ENCODE peak calls at places on chromosomes 13 and 19, in six cellular contexts. One of them, this sample, is unnamed.

GRCh38 chr13:50592412-50593145 is 250.9 kb downstream of the DLEU7 start:
- DNase-seq in AG10803: peak; percentile 80
- DNase-seq in stimulated activated CD4-positive, alpha-beta T cell treated with anti-CD3 and anti-CD28 coated beads, Interleukin-1b, Interleukin-23, amount 100 ng/mL, for 4 hours: no peak
- DNase-seq in anterior cingulate cortex: no peak
- DNase-seq in colonic mucosa: no peak
- DNase-seq in stimulated activated CD8-positive, alpha-beta memory T cell treated with anti-CD3 and anti-CD28 coated beads, Interleukin-7, amount 100 ng/mL, for 48 hours: no peak
- DNase-seq in this sample: no peak

GRCh38 chr13:90632184-90632583 is 715.3 kb upstream of the MIR17HG start:
- DNase-seq in stimulated activated CD8-positive, alpha-beta memory T cell treated with anti-CD3 and anti-CD28 coated beads, Interleukin-7, amount 100 ng/mL, for 48 hours: no peak
- DNase-seq in stimulated activated CD4-positive, alpha-beta T cell treated with anti-CD3 and anti-CD28 coated beads, Interleukin-1b, Interleukin-23, amount 100 ng/mL, for 4 hours: no peak
- DNase-seq in colonic mucosa: no peak
- DNase-seq in anterior cingulate cortex: no peak
- DNase-seq in AG10803: no peak
- DNase-seq in this sample: no peak

GRCh38 chr13:45928843-45929242 is 77.3 kb upstream of the SIAH3 start:
- DNase-seq in stimulated activated CD8-positive, alpha-beta memory T cell treated with anti-CD3 and anti-CD28 coated beads, Interleukin-7, amount 100 ng/mL, for 48 hours: no peak
- DNase-seq in anterior cingulate cortex: no peak
- DNase-seq in colonic mucosa: no peak
- DNase-seq in stimulated activated CD4-positive, alpha-beta T cell treated with anti-CD3 and anti-CD28 coated beads, Interleukin-1b, Interleukin-23, amount 100 ng/mL, for 4 hours: no peak
- DNase-seq in AG10803: no peak
- DNase-seq in this sample: no peak

GRCh38 chr13:33258437-33259193 is 26.9 kb downstream of the STARD13 start:
- DNase-seq in stimulated activated CD4-positive, alpha-beta T cell treated with anti-CD3 and anti-CD28 coated beads, Interleukin-1b, Interleukin-23, amount 100 ng/mL, for 4 hours: no peak
- DNase-seq in anterior cingulate cortex: no peak
- DNase-seq in stimulated activated CD8-positive, alpha-beta memory T cell treated with anti-CD3 and anti-CD28 coated beads, Interleukin-7, amount 100 ng/mL, for 48 hours: no peak
- DNase-seq in colonic mucosa: no peak
- DNase-seq in AG10803: peak; percentile 90
- DNase-seq in this sample: no peak

GRCh38 chr19:48720613-48721296 is 1.2 kb upstream of the MAMSTR start:
- DNase-seq in colonic mucosa: peak; percentile 99
- DNase-seq in AG10803: peak; percentile 99
- DNase-seq in anterior cingulate cortex: peak; percentile 99
- DNase-seq in stimulated activated CD8-positive, alpha-beta memory T cell treated with anti-CD3 and anti-CD28 coated beads, Interleukin-7, amount 100 ng/mL, for 48 hours: peak; percentile 78
- DNase-seq in stimulated activated CD4-positive, alpha-beta T cell treated with anti-CD3 and anti-CD28 coated beads, Interleukin-1b, Interleukin-23, amount 100 ng/mL, for 4 hours: peak; percentile 70
- DNase-seq in this sample: peak; percentile 99

GRCh38 chr13:75079226-75079625 is 402.7 kb downstream of the TBC1D4 start:
- DNase-seq in AG10803: no peak
- DNase-seq in anterior cingulate cortex: no peak
- DNase-seq in stimulated activated CD4-positive, alpha-beta T cell treated with anti-CD3 and anti-CD28 coated beads, Interleukin-1b, Interleukin-23, amount 100 ng/mL, for 4 hours: no peak
- DNase-seq in stimulated activated CD8-positive, alpha-beta memory T cell treated with anti-CD3 and anti-CD28 coated beads, Interleukin-7, amount 100 ng/mL, for 48 hours: no peak
- DNase-seq in colonic mucosa: no peak
- DNase-seq in this sample: no peak

GRCh38 chr19:15871570-15871969 is 26.3 kb downstream of the CYP4F2 start:
- DNase-seq in stimulated activated CD4-positive, alpha-beta T cell treated with anti-CD3 and anti-CD28 coated beads, Interleukin-1b, Interleukin-23, amount 100 ng/mL, for 4 hours: no peak
- DNase-seq in colonic mucosa: no peak
- DNase-seq in stimulated activated CD8-positive, alpha-beta memory T cell treated with anti-CD3 and anti-CD28 coated beads, Interleukin-7, amount 100 ng/mL, for 48 hours: no peak
- DNase-seq in anterior cingulate cortex: no peak
- DNase-seq in AG10803: no peak
- DNase-seq in this sample: no peak

GRCh38 chr13:20969182-20969581 is 66.6 kb upstream of the XPO4 start:
- DNase-seq in colonic mucosa: no peak
- DNase-seq in stimulated activated CD4-positive, alpha-beta T cell treated with anti-CD3 and anti-CD28 coated beads, Interleukin-1b, Interleukin-23, amount 100 ng/mL, for 4 hours: no peak
- DNase-seq in AG10803: peak; percentile 24
- DNase-seq in stimulated activated CD8-positive, alpha-beta memory T cell treated with anti-CD3 and anti-CD28 coated beads, Interleukin-7, amount 100 ng/mL, for 48 hours: no peak
- DNase-seq in anterior cingulate cortex: no peak
- DNase-seq in this sample: no peak

GRCh38 chr19:43798026-43798545 is 4.2 kb downstream of the LYPD5 start:
- DNase-seq in stimulated activated CD8-positive, alpha-beta memory T cell treated with anti-CD3 and anti-CD28 coated beads, Interleukin-7, amount 100 ng/mL, for 48 hours: no peak
- DNase-seq in anterior cingulate cortex: no peak
- DNase-seq in AG10803: no peak
- DNase-seq in stimulated activated CD4-positive, alpha-beta T cell treated with anti-CD3 and anti-CD28 coated beads, Interleukin-1b, Interleukin-23, amount 100 ng/mL, for 4 hours: no peak
- DNase-seq in colonic mucosa: no peak
- DNase-seq in this sample: no peak

GRCh38 chr13:38905861-38906260 is 84.8 kb downstream of the STOML3 start:
- DNase-seq in colonic mucosa: no peak
- DNase-seq in AG10803: no peak
- DNase-seq in anterior cingulate cortex: no peak
- DNase-seq in stimulated activated CD8-positive, alpha-beta memory T cell treated with anti-CD3 and anti-CD28 coated beads, Interleukin-7, amount 100 ng/mL, for 48 hours: no peak
- DNase-seq in stimulated activated CD4-positive, alpha-beta T cell treated with anti-CD3 and anti-CD28 coated beads, Interleukin-1b, Interleukin-23, amount 100 ng/mL, for 4 hours: no peak
- DNase-seq in this sample: no peak

GRCh38 chr19:55661826-55662225 is 7.0 kb downstream of the U2AF2 start:
- DNase-seq in stimulated activated CD4-positive, alpha-beta T cell treated with anti-CD3 and anti-CD28 coated beads, Interleukin-1b, Interleukin-23, amount 100 ng/mL, for 4 hours: no peak
- DNase-seq in AG10803: no peak
- DNase-seq in colonic mucosa: no peak
- DNase-seq in anterior cingulate cortex: no peak
- DNase-seq in stimulated activated CD8-positive, alpha-beta memory T cell treated with anti-CD3 and anti-CD28 coated beads, Interleukin-7, amount 100 ng/mL, for 48 hours: no peak
- DNase-seq in this sample: no peak

GRCh38 chr19:42275103-42275502 is 6.1 kb downstream of the CIC start:
- DNase-seq in stimulated activated CD4-positive, alpha-beta T cell treated with anti-CD3 and anti-CD28 coated beads, Interleukin-1b, Interleukin-23, amount 100 ng/mL, for 4 hours: no peak
- DNase-seq in AG10803: no peak
- DNase-seq in colonic mucosa: no peak
- DNase-seq in stimulated activated CD8-positive, alpha-beta memory T cell treated with anti-CD3 and anti-CD28 coated beads, Interleukin-7, amount 100 ng/mL, for 48 hours: no peak
- DNase-seq in anterior cingulate cortex: no peak
- DNase-seq in this sample: no peak

GRCh38 chr13:34276764-34277163 is 458.8 kb downstream of the RFC3 start:
- DNase-seq in stimulated activated CD4-positive, alpha-beta T cell treated with anti-CD3 and anti-CD28 coated beads, Interleukin-1b, Interleukin-23, amount 100 ng/mL, for 4 hours: no peak
- DNase-seq in colonic mucosa: no peak
- DNase-seq in anterior cingulate cortex: no peak
- DNase-seq in AG10803: no peak
- DNase-seq in stimulated activated CD8-positive, alpha-beta memory T cell treated with anti-CD3 and anti-CD28 coated beads, Interleukin-7, amount 100 ng/mL, for 48 hours: no peak
- DNase-seq in this sample: no peak

GRCh38 chr13:106418556-106418955 is 116.9 kb downstream of the EFNB2 start:
- DNase-seq in stimulated activated CD8-positive, alpha-beta memory T cell treated with anti-CD3 and anti-CD28 coated beads, Interleukin-7, amount 100 ng/mL, for 48 hours: no peak
- DNase-seq in AG10803: peak; percentile 91
- DNase-seq in anterior cingulate cortex: no peak
- DNase-seq in colonic mucosa: no peak
- DNase-seq in stimulated activated CD4-positive, alpha-beta T cell treated with anti-CD3 and anti-CD28 coated beads, Interleukin-1b, Interleukin-23, amount 100 ng/mL, for 4 hours: no peak
- DNase-seq in this sample: no peak

This sample was measured in lung.